ENCODE peak calls at places on chromosomes 4 and X, in six cellular contexts. D is NAMALWA, T is AG08396, V is nephron progenitor cell, S is NCI-H1105, O is T-helper 9 cell. Z is an unnamed sample.
A peak's percentile ranks its signal among the peaks of the same experiment; 100 is the strongest.

GRCh38 chr4:6568689-6569332 is 6.2 kb upstream of the MAN2B2 start:
- DNase-seq in D (no peak), T (peak; percentile 56), V (no peak), S (no peak), O (no peak), Z (no peak)

GRCh38 chr4:128751354-128751753 is 58.1 kb upstream of the JADE1 start:
- DNase-seq in D (no peak), T (no peak), V (no peak), S (no peak), O (no peak), Z (no peak)

GRCh38 chr4:78720994-78721677 is 55.0 kb upstream of the BMP2K start:
- DNase-seq in D (no peak), T (no peak), V (no peak), S (no peak), O (no peak), Z (no peak)

GRCh38 chrX:47232803-47233332 is at the start of gene USP11:
- DNase-seq in D (peak; percentile 77), T (peak; percentile 45), V (no peak), S (peak; percentile 58), O (peak; percentile 23), Z (peak; percentile 55)

GRCh38 chr4:19375931-19376330 is 875.8 kb upstream of the SLIT2 start:
- DNase-seq in D (no peak), T (no peak), V (no peak), S (no peak), O (no peak), Z (no peak)

GRCh38 chr4:17066241-17066640 is 167.8 kb upstream of the LDB2 start:
- DNase-seq in D (no peak), T (no peak), V (no peak), S (no peak), O (no peak), Z (no peak)

GRCh38 chr4:168679397-168680176 is 182.7 kb downstream of the PALLD start:
- DNase-seq in D (no peak), T (no peak), V (no peak), S (no peak), O (no peak), Z (no peak)

GRCh38 chrX:15146515-15146914 is 123.4 kb downstream of the ASB9 start:
- DNase-seq in D (peak; percentile 24), T (peak; percentile 7), V (peak; percentile 49), S (no peak), O (no peak), Z (no peak)